ENCODE peak calls at places on chromosomes 7 and 10, in ten cellular contexts. A is HepG2, W is transverse colon, O is breast epithelium, I is suprapubic skin, R is endothelial cell of umbilical vein, N is prostate gland, V is esophagus muscularis mucosa, J is spleen, H is HCT116. B is an unnamed sample.
A peak's percentile ranks its signal among the peaks of the same experiment; 100 is the strongest.

GRCh38 chr10:86252051-86252450 is 114.5 kb downstream of the GRID1 start:
- DNase-seq in A (no peak), W (no peak), O (no peak), I (no peak), R (no peak), N (no peak), V (no peak), J (no peak), H (no peak), B (no peak)

GRCh38 chr7:30743371-30744074 is 8.4 kb upstream of the INMT start:
- DNase-seq in A (no peak), W (no peak), O (no peak), I (no peak), R (no peak), N (no peak), V (no peak), J (no peak), H (no peak), B (no peak)

GRCh38 chr10:122474145-122474739 is 12.9 kb downstream of the HTRA1 start:
- DNase-seq in A (no peak), W (no peak), O (no peak), I (peak; percentile 55), R (peak; percentile 99), N (no peak), V (no peak), J (no peak), H (no peak), B (no peak)

GRCh38 chr10:120423350-120424197 is 33.5 kb upstream of the PLPP4 start:
- DNase-seq in A (peak; percentile 29), W (peak; percentile 38), O (no peak), I (no peak), R (peak; percentile 86), N (peak; percentile 23), V (no peak), J (no peak), H (peak; percentile 42), B (no peak)

GRCh38 chr7:139116999-139117398 is 7.5 kb upstream of the ZC3HAV1 start:
- DNase-seq in A (peak; percentile 88), W (no peak), O (no peak), I (no peak), R (no peak), N (no peak), V (no peak), J (no peak), H (no peak), B (no peak)

GRCh38 chr7:123067814-123068213 is 72.3 kb upstream of the TAS2R16 start:
- DNase-seq in A (no peak), W (no peak), O (no peak), I (no peak), R (no peak), N (no peak), V (no peak), J (no peak), H (no peak), B (no peak)

GRCh38 chr10:46516660-46517416 is 39.6 kb downstream of the GPRIN2 start:
- DNase-seq in A (no peak), W (peak; percentile 8), O (peak; percentile 16), I (peak; percentile 50), R (peak; percentile 70), N (no peak), V (no peak), J (peak; percentile 70), H (no peak), B (no peak)

GRCh38 chr10:132064771-132065437 is 842 bp upstream of the JAKMIP3 start:
- DNase-seq in A (no peak), W (no peak), O (no peak), I (peak; percentile 46), R (no peak), N (no peak), V (no peak), J (no peak), H (no peak), B (peak; percentile 91)

GRCh38 chr10:100982916-100983830 is 4.1 kb downstream of the MRPL43 start:
- DNase-seq in A (no peak), W (peak; percentile 6), O (no peak), I (peak; percentile 56), R (no peak), N (no peak), V (no peak), J (peak; percentile 67), H (no peak), B (no peak)

GRCh38 chr10:60942604-60943269 is 1.2 kb downstream of the RHOBTB1 start:
- DNase-seq in A (no peak), W (peak; percentile 51), O (no peak), I (peak; percentile 69), R (peak; percentile 59), N (peak; percentile 8), V (no peak), J (peak; percentile 84), H (no peak), B (no peak)

GRCh38 chr10:116240551-116240950 is 32.5 kb downstream of the GFRA1 start:
- DNase-seq in A (no peak), W (no peak), O (no peak), I (no peak), R (no peak), N (no peak), V (no peak), J (no peak), H (no peak), B (no peak)

GRCh38 chr10:10564081-10564480 is 453.6 kb upstream of the CELF2 start:
- DNase-seq in A (no peak), W (no peak), O (no peak), I (peak; percentile 82), R (no peak), N (no peak), V (no peak), J (no peak), H (no peak), B (no peak)

GRCh38 chr7:142637240-142637639 is 112.0 kb upstream of the PRSS1 start:
- DNase-seq in A (no peak), W (no peak), O (no peak), I (no peak), R (no peak), N (no peak), V (no peak), J (no peak), H (no peak), B (no peak)

GRCh38 chr10:62183857-62184805 is 84.5 kb downstream of the RTKN2 start:
- DNase-seq in A (peak; percentile 91), W (no peak), O (no peak), I (no peak), R (no peak), N (no peak), V (no peak), J (no peak), H (no peak), B (no peak)

GRCh38 chr10:70575874-70576802 is 26.4 kb downstream of the PRF1 start:
- DNase-seq in A (peak; percentile 15), W (peak; percentile 66), O (no peak), I (no peak), R (no peak), N (peak; percentile 23), V (no peak), J (no peak), H (peak; percentile 84), B (no peak)

GRCh38 chr7:497946-498655 is 21.5 kb downstream of the PDGFA start:
- DNase-seq in A (no peak), W (no peak), O (no peak), I (peak; percentile 21), R (no peak), N (no peak), V (no peak), J (peak; percentile 56), H (no peak), B (no peak)

GRCh38 chr10:116925061-116925460 is 75.8 kb downstream of the ENO4 start:
- DNase-seq in A (no peak), W (no peak), O (no peak), I (no peak), R (no peak), N (no peak), V (no peak), J (peak; percentile 38), H (no peak), B (no peak)

GRCh38 chr10:11164806-11165590 is 147.3 kb downstream of the CELF2 start:
- DNase-seq in A (no peak), W (peak; percentile 65), O (no peak), I (peak; percentile 80), R (peak; percentile 61), N (peak; percentile 34), V (peak; percentile 97), J (peak; percentile 94), H (no peak), B (peak; percentile 88)

DNA sequence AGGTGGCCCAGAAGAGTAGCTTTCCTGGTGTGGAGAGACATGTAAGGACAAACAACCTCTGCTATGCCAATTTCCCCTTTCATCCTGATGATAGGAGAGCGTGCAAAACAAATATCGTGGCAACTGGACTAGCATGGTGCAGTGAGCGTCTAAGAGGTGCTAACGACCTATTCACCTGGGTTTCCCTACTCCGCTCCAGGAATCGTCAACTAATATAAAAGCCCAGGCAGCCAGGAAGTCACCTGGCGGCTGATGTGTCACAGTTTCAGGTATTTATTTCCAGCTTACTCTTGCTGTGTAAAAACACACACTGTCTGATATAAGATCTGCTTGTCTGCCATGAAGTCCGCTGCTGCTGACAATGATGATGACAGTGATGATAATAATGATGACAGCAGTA is 56.5 kb upstream of the EFCAB10 start:
- DNase-seq in A (no peak), W (no peak), O (no peak), I (no peak), R (no peak), N (no peak), V (no peak), J (no peak), H (no peak), B (no peak)
- TF ChIP-seq POLR2A in A (no peak), W (no peak), O (no peak), I (no peak), R (no peak), N (no peak), V (no peak), J (no peak), H (no peak), B (no peak)

GRCh38 chr10:28973309-28973972 is 296.1 kb downstream of the BAMBI start:
- DNase-seq in A (no peak), W (no peak), O (no peak), I (no peak), R (no peak), N (no peak), V (no peak), J (no peak), H (no peak), B (no peak)
- TF ChIP-seq POLR2AphosphoS5 in A (no peak), W (no peak), O (no peak), I (no peak), R (no peak), N (no peak), V (no peak), J (no peak), H (no peak), B (no peak)

DNA sequence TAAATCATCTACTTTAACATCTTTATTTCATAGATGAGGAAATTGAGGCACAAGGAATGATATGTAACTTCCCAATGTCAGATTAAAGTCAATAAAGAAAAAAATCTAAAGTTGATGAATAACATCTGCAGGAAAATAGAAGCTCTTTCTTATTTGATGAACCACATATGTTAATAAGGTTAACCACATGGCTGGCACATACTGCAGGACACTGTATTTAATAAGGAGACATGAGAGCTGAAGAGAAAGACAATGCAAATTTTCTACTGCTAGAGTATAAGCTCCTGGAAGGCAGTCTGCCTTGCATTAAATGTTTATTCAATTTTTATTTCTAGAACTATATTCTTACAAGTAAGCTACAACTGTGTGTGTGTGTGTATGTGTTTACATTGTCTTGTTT is 4.4 kb downstream of the RAB11FIP2 start:
- DNase-seq in A (no peak), W (no peak), O (no peak), I (no peak), R (no peak), N (no peak), V (no peak), J (no peak), H (no peak), B (no peak)
- TF ChIP-seq POLR2A in A (no peak), W (no peak), O (no peak), I (no peak), R (no peak), N (no peak), V (no peak), J (no peak), H (no peak), B (no peak)

GRCh38 chr7:135321556-135321955 is 87.9 kb downstream of the STRA8 start:
- DNase-seq in A (no peak), W (no peak), O (no peak), I (no peak), R (peak; percentile 22), N (no peak), V (no peak), J (no peak), H (no peak), B (no peak)
- TF ChIP-seq POLR2AphosphoS5 in A (no peak), W (no peak), O (no peak), I (no peak), R (no peak), N (no peak), V (no peak), J (no peak), H (no peak), B (no peak)

B was measured in vagina.